ENCODE peak calls at places on chromosome 19, in five cellular contexts. K is adrenal gland, B is colonic mucosa, G is trophoblast cell, P is WERI-Rb-1. Q is an unnamed sample.

GRCh38 chr19:19751846-19752245 is 18.9 kb upstream of the ZNF14 start:
- DNase-seq in K (no peak), B (no peak), G (no peak), P (no peak), Q (no peak)

GRCh38 chr19:50322931-50323781 is 6.0 kb downstream of the KCNC3 start:
- DNase-seq in K (no peak), B (no peak), G (no peak), P (no peak), Q (no peak)

GRCh38 chr19:13597625-13598024 is 91.3 kb upstream of the CACNA1A start:
- DNase-seq in K (peak; percentile 61), B (peak; percentile 48), G (peak; percentile 55), P (peak; percentile 44), Q (peak; percentile 63)

GRCh38 chr19:52196256-52196967 is 6.6 kb downstream of the PPP2R1A start:
- DNase-seq in K (no peak), B (no peak), G (no peak), P (no peak), Q (no peak)

GRCh38 chr19:5873617-5874199 is 3.4 kb upstream of the FUT5 start:
- DNase-seq in K (no peak), B (no peak), G (no peak), P (no peak), Q (no peak)

GRCh38 chr19:5943623-5944022 is 29.6 kb downstream of the CAPS start:
- DNase-seq in K (no peak), B (no peak), G (no peak), P (no peak), Q (no peak)

GRCh38 chr19:47330466-47330869 is 1.5 kb upstream of the C5AR2 start:
- DNase-seq in K (peak; percentile 41), B (no peak), G (no peak), P (no peak), Q (no peak)

GRCh38 chr19:50705422-50706019 is 14.1 kb downstream of the SHANK1 start:
- DNase-seq in K (peak; percentile 62), B (no peak), G (peak; percentile 53), P (peak; percentile 76), Q (peak; percentile 74)

GRCh38 chr19:38285567-38285966 is 18.5 kb upstream of the C19orf33 start:
- DNase-seq in K (no peak), B (no peak), G (no peak), P (no peak), Q (peak; percentile 33)

GRCh38 chr19:33957804-33958203 is 161.1 kb downstream of the KCTD15 start:
- DNase-seq in K (no peak), B (no peak), G (no peak), P (no peak), Q (no peak)

GRCh38 chr19:7515091-7515470 is 822 bp upstream of the ZNF358 start:
- DNase-seq in K (peak; percentile 35), B (peak; percentile 45), G (no peak), P (no peak), Q (no peak)

GRCh38 chr19:49591731-49592485 is 926 bp downstream of the PRR12 start:
- DNase-seq in K (peak; percentile 45), B (peak; percentile 70), G (peak; percentile 21), P (peak; percentile 73), Q (peak; percentile 66)

GRCh38 chr19:50796128-50796633 is 6.0 kb downstream of the ACP4 start:
- DNase-seq in K (no peak), B (no peak), G (no peak), P (peak; percentile 27), Q (no peak)

GRCh38 chr19:55678121-55678671 is 3.2 kb downstream of the EPN1 start:
- DNase-seq in K (peak; percentile 63), B (no peak), G (no peak), P (no peak), Q (no peak)

GRCh38 chr19:347946-348861 is 3.6 kb upstream of the MIER2 start:
- DNase-seq in K (no peak), B (no peak), G (peak; percentile 31), P (no peak), Q (peak; percentile 30)

GRCh38 chr19:35623327-35624010 is 5.4 kb upstream of the RBM42 start:
- DNase-seq in K (no peak), B (no peak), G (no peak), P (no peak), Q (no peak)

GRCh38 chr19:19447536-19448237 is 42.2 kb downstream of the GATAD2A start:
- DNase-seq in K (peak; percentile 48), B (no peak), G (no peak), P (no peak), Q (no peak)

GRCh38 chr19:35123573-35123972 is 8.0 kb downstream of the FXYD3 start:
- DNase-seq in K (peak; percentile 41), B (peak; percentile 71), G (no peak), P (no peak), Q (peak; percentile 89)

GRCh38 chr19:10687518-10688288 is 13.5 kb upstream of the QTRT1 start:
- DNase-seq in K (no peak), B (no peak), G (no peak), P (no peak), Q (no peak)

GRCh38 chr19:32691291-32691951 is at the start of gene NUDT19:
- DNase-seq in K (peak; percentile 94), B (peak; percentile 89), G (peak; percentile 45), P (peak; percentile 92), Q (peak; percentile 97)

GRCh38 chr19:7772752-7773291 is 9.8 kb downstream of the CLEC4M start:
- DNase-seq in K (no peak), B (no peak), G (peak; percentile 53), P (peak; percentile 19), Q (no peak)

GRCh38 chr19:45217193-45217956 is 27.8 kb downstream of the EXOC3L2 start:
- DNase-seq in K (no peak), B (no peak), G (no peak), P (no peak), Q (no peak)

GRCh38 chr19:14031719-14032480 is at the start of gene IL27RA:
- DNase-seq in K (peak; percentile 35), B (peak; percentile 78), G (no peak), P (peak; percentile 82), Q (peak; percentile 70)

GRCh38 chr19:48487944-48488343 is 18.8 kb downstream of the CYTH2 start:
- DNase-seq in K (peak; percentile 91), B (peak; percentile 80), G (no peak), P (no peak), Q (peak; percentile 94)

GRCh38 chr19:21023901-21024300 is 3.4 kb downstream of the ZNF430 start:
- DNase-seq in K (no peak), B (no peak), G (no peak), P (no peak), Q (no peak)

GRCh38 chr19:56595548-56595899 is 422 bp downstream of the ZNF71 start:
- DNase-seq in K (no peak), B (no peak), G (no peak), P (no peak), Q (no peak)

GRCh38 chr19:41999071-41999877 is 5.2 kb upstream of the ATP1A3 start:
- DNase-seq in K (no peak), B (no peak), G (no peak), P (peak; percentile 56), Q (no peak)

GRCh38 chr19:6744381-6745288 is 5.2 kb downstream of the TRIP10 start:
- DNase-seq in K (peak; percentile 95), B (peak; percentile 94), G (peak; percentile 92), P (no peak), Q (no peak)

GRCh38 chr19:11091343-11092153 is 2.3 kb downstream of the LDLR start:
- DNase-seq in K (peak; percentile 72), B (peak; percentile 79), G (peak; percentile 96), P (no peak), Q (peak; percentile 55)

GRCh38 chr19:6396305-6396704 is 3.3 kb upstream of the GTF2F1 start:
- DNase-seq in K (no peak), B (no peak), G (no peak), P (no peak), Q (no peak)

GRCh38 chr19:14476663-14477401 is 1.7 kb upstream of the PTGER1 start:
- DNase-seq in K (peak; percentile 29), B (peak; percentile 60), G (peak; percentile 64), P (no peak), Q (peak; percentile 62)

DNA sequence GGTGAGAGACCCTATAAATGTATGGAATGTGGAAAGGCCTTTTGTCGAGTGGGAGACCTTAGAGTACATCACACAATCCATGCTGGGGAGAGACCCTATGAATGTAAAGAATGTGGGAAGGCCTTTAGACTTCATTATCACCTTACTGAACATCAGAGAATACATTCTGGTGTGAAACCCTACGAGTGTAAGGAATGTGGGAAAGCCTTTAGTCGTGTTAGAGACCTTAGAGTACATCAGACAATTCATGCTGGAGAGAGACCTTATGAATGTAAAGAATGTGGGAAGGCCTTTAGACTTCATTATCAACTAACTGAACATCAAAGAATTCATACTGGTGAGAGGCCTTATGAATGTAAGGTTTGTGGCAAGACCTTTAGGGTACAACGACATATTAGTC is 17.1 kb downstream of the ZNF546 start:
- DNase-seq in K (no peak), B (no peak), G (no peak), P (no peak), Q (no peak)
- H3K9me3 ChIP-seq in K (peaks cover 53% of the 10 kb centered on the region), B (peaks cover 11% of the 10 kb centered on the region), G (peaks cover 5% of the 10 kb centered on the region), P (peaks cover 22% of the 10 kb centered on the region), Q (peaks cover 39% of the 10 kb centered on the region)

GRCh38 chr19:31545766-31546165 is 196.5 kb upstream of the TSHZ3 start:
- DNase-seq in K (no peak), B (no peak), G (no peak), P (no peak), Q (no peak)
- H3K9me3 ChIP-seq in K (no peaks in the 10 kb centered on the region), B (no peaks in the 10 kb centered on the region), G (no peaks in the 10 kb centered on the region), P (no peaks in the 10 kb centered on the region), Q (no peaks in the 10 kb centered on the region)

DNA sequence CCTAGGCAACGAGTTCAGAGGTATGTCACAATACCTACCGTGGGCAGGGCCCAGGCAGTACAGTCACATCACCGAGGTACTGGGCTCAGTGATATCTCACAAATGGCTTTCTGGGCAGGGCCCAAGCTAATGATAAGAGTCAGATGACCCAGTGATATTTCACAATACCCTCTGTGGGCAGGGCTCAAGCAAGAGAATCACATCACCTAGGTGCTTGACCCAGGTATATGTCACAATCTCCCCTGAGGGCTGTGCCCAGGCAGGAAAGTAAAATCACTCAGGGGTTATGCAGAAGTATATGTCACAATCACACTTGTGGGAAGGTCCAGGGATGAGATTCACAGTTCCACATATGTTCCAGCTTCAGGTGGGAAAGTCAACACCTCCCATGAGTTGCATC is 45.3 kb downstream of the ZNF729 start:
- DNase-seq in K (no peak), B (no peak), G (peak; percentile 59), P (no peak), Q (no peak)
- H3K9me3 ChIP-seq in K (no peaks in the 10 kb centered on the region), B (no peaks in the 10 kb centered on the region), G (peaks cover 31% of the 10 kb centered on the region), P (no peaks in the 10 kb centered on the region), Q (no peaks in the 10 kb centered on the region)

DNA sequence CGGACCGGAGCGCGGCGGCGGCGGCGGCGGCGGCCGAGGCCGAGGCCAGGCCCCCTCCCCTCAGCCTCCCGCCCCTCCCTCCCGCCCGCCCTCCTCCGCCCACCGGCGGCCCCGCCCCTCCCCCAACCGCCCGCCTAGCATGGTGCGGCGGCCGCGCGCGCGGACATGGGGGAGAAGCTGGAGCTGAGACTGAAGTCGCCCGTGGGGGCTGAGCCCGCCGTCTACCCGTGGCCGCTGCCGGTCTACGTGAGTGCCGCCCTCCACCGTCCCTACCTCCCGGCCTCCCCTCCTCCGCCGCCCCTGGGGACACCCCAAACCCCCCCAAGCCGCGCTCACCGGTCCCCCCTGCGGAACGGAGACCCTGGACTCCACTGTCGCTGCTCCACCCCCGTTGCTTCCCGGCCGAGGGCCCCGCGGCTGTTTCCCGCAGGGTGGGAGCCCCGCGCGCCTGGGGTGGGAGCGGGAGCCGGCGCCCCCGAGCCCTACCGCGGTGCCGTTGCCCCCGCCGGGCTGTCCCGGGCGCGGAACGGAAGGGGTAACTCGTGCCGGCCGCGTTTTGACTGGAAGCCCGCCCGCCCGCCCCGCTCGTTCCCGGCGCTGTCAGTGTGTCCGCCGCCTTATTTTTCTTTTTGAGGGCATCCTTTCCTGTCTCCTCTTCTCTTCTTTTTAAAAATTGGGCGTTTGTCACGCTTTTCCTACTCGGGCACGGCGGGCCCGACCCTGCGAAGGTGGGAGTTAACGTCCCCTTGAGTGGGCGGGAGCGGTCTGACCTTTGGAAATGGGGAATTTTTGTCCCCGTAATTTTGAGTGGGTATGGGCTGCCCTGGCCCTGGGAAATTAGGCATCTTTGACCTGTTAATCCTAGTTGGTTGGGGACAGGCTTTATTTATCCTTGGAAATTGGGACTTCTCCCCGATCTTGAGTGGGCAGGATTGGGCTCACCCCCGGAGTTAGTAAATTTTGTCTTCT is 571 bp downstream of the DOT1L start:
- DNase-seq in K (no peak), B (peak; percentile 37), G (no peak), P (no peak), Q (peak; percentile 14)
- H3K9me3 ChIP-seq in K (no peaks in the 10 kb centered on the region), B (no peaks in the 10 kb centered on the region), G (no peaks in the 10 kb centered on the region), P (no peaks in the 10 kb centered on the region), Q (no peaks in the 10 kb centered on the region)

Q was measured in MG63.